ENCODE peak calls at places on chromosomes 2 and 18, in six cellular contexts. F is colonic mucosa, G is lower lobe of right lung, P is fibroblast of villous mesenchyme, E is breast epithelium, D is astrocyte of the spinal cord. N is an unnamed sample.
A peak's percentile ranks its signal among the peaks of the same experiment; 100 is the strongest.

GRCh38 chr2:1591978-1592907 is 152.1 kb downstream of the PXDN start:
- DNase-seq in F (peak; percentile 68), G (peak; percentile 74), P (peak; percentile 96), E (no peak), D (peak; percentile 93), N (peak; percentile 62)

GRCh38 chr2:185643434-185643833 is 95.2 kb upstream of the FSIP2 start:
- DNase-seq in F (no peak), G (no peak), P (no peak), E (no peak), D (no peak), N (no peak)

GRCh38 chr18:53944721-53945120 is 279.7 kb downstream of the MBD2 start:
- DNase-seq in F (no peak), G (no peak), P (no peak), E (no peak), D (no peak), N (no peak)

GRCh38 chr2:42523341-42523740 is 29.6 kb upstream of the KCNG3 start:
- DNase-seq in F (no peak), G (no peak), P (no peak), E (no peak), D (no peak), N (no peak)

GRCh38 chr2:8574196-8575010 is 107.5 kb upstream of the ID2 start:
- DNase-seq in F (peak; percentile 68), G (no peak), P (no peak), E (no peak), D (no peak), N (no peak)

GRCh38 chr2:207766697-207767460 is 2.8 kb downstream of the FZD5 start:
- DNase-seq in F (peak; percentile 48), G (peak; percentile 58), P (no peak), E (no peak), D (no peak), N (no peak)

GRCh38 chr2:100742884-100743283 is 77.1 kb upstream of the NPAS2 start:
- DNase-seq in F (no peak), G (no peak), P (peak; percentile 94), E (no peak), D (peak; percentile 90), N (no peak)

GRCh38 chr2:644871-645270 is 32.3 kb downstream of the TMEM18 start:
- DNase-seq in F (no peak), G (no peak), P (no peak), E (peak; percentile 2), D (no peak), N (no peak)

GRCh38 chr2:172113617-172114016 is 10.9 kb upstream of the DLX2 start:
- DNase-seq in F (no peak), G (no peak), P (peak; percentile 61), E (no peak), D (peak; percentile 42), N (no peak)

GRCh38 chr2:225070811-225071210 is 28.5 kb upstream of the DOCK10 start:
- DNase-seq in F (no peak), G (no peak), P (no peak), E (no peak), D (no peak), N (no peak)

GRCh38 chr2:140893685-140894084 is 1237.1 kb downstream of the LRP1B start:
- DNase-seq in F (no peak), G (no peak), P (peak; percentile 33), E (no peak), D (peak; percentile 69), N (no peak)

GRCh38 chr2:72153026-72153791 is 5.5 kb upstream of the CYP26B1 start:
- DNase-seq in F (no peak), G (no peak), P (no peak), E (peak; percentile 7), D (no peak), N (no peak)

GRCh38 chr18:55362303-55362702 is 225.7 kb downstream of the TCF4 start:
- DNase-seq in F (no peak), G (no peak), P (no peak), E (no peak), D (no peak), N (no peak)

GRCh38 chr2:31525876-31526275 is 54.9 kb downstream of the SRD5A2 start:
- DNase-seq in F (no peak), G (no peak), P (no peak), E (no peak), D (no peak), N (no peak)

GRCh38 chr2:224242543-224242942 is 159.4 kb downstream of the FAM124B start:
- DNase-seq in F (no peak), G (no peak), P (peak; percentile 94), E (no peak), D (no peak), N (no peak)

GRCh38 chr2:66802877-66803276 is 368.0 kb downstream of the MEIS1 start:
- DNase-seq in F (no peak), G (no peak), P (no peak), E (no peak), D (no peak), N (no peak)

DNA sequence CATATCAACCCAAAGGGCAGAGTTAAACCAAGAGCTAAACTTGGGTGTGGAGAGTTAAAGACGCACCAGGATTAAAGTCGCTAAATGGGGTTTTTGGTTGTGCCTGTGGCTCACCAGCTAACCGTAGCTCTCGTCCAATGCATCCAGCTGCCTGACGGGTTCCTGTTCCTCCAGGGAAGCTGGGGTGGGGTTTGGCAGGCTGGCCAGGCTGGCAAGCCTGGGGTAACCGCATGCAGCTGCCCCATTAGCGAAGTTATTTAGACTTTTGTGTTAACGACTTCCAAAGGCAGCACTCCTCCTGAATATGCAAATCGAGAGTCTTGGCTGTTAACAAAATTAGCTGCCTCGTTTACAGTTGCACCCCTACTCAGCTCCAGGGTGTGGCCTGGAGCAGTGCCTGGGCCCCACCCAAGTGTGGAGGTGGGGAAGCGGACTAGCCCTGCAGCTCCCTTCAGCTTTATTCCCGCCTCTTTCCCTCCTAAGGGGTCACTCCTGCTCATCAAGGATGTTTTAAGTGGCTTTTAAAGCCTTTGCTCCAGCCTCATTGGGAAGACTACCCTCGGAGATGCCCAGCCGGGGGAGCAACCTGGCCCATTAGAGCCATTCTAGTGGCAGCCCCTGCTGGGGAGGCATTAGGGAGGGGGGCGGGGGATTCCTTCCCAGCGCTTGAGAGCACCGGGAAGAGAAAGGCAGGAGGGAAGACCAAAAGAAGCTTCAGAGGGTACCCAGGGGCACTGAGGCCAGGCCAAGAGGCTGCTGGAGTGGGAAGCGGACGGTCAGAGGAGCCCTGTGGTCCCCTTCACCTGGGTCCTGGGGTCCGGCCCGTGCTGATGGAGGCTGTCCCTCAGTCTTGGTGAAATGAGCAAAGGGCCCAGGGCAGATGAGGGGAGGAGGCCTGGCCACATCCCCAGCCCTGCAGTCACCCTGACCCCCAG is 204.1 kb downstream of the CELF4 start:
- DNase-seq in F (no peak), G (no peak), P (no peak), E (peak; percentile 58), D (no peak), N (no peak)
- H3K4me3 ChIP-seq in F (no peak overlapping the region), G (no peak overlapping the region), P (no peak overlapping the region), E (no peak overlapping the region), D (no peak overlapping the region), N (no peak overlapping the region)

GRCh38 chr2:111698743-111699554 is 185.0 kb downstream of the ANAPC1 start:
- DNase-seq in F (peak; percentile 93), G (peak; percentile 79), P (peak; percentile 98), E (peak; percentile 61), D (peak; percentile 99), N (peak; percentile 97)
- TF ChIP-seq CTCF in F (no peak), G (no peak), P (peak; percentile 21), E (peak; percentile 38), D (peak; percentile 63), N (peak; percentile 50)

DNA sequence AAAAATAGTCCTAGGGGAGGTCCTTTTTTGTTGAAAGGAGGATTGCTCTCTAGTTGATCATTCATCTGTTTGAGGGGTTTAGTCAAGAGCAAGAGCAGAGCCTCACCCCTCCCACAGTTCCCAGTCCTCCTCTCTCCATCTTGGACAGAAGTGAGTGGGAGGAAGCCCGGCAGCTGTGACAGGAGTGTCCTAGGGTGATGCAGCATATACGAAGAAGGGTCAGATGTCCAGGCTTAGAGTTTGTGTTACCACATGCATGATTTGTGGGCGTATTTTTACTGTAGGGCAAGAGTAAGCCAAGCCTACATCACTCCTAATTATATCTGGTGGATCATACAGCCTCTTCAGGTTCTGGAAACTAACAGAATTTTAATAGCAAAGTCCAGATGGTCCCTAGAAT is 6.6 kb downstream of the CEP68 start:
- DNase-seq in F (no peak), G (no peak), P (peak; percentile 48), E (no peak), D (no peak), N (no peak)
- H3K4me3 ChIP-seq in F (no peak overlapping the region), G (no peak overlapping the region), P (no peak overlapping the region), E (no peak overlapping the region), D (no peak overlapping the region), N (no peak overlapping the region)

GRCh38 chr18:70362258-70362657 is 73.4 kb downstream of the SOCS6 start:
- DNase-seq in F (no peak), G (no peak), P (no peak), E (no peak), D (no peak), N (no peak)
- TF ChIP-seq CTCF in F (no peak), G (no peak), P (no peak), E (no peak), D (no peak), N (no peak)

N was measured in retinal pigment epithelial cell.